ENCODE peak calls at places on chromosomes 13 and 19, in five cellular contexts. One of them, this sample, is unnamed.

GRCh38 chr19:9981406-9982260 is 28.7 kb downstream of the COL5A3 start:
- DNase-seq in psoas muscle: no peak
- DNase-seq in B cell: no peak
- DNase-seq in GM23338: no peak
- DNase-seq in bronchial epithelial cell: no peak
- DNase-seq in this sample: no peak

GRCh38 chr13:101911752-101912151 is 459.3 kb downstream of the ITGBL1 start:
- DNase-seq in psoas muscle: no peak
- DNase-seq in B cell: no peak
- DNase-seq in GM23338: no peak
- DNase-seq in bronchial epithelial cell: no peak
- DNase-seq in this sample: no peak

GRCh38 chr13:64767054-64767453 is 2463.1 kb downstream of the PCDH9 start:
- DNase-seq in psoas muscle: no peak
- DNase-seq in B cell: no peak
- DNase-seq in GM23338: no peak
- DNase-seq in bronchial epithelial cell: no peak
- DNase-seq in this sample: no peak

GRCh38 chr19:5903054-5903501 is 512 bp downstream of the NDUFA11 start:
- DNase-seq in psoas muscle: no peak
- DNase-seq in B cell: no peak
- DNase-seq in GM23338: peak; percentile 46
- DNase-seq in bronchial epithelial cell: no peak
- DNase-seq in this sample: no peak

GRCh38 chr13:79108914-79109643 is 297.0 kb downstream of the RBM26 start:
- DNase-seq in psoas muscle: no peak
- DNase-seq in B cell: no peak
- DNase-seq in GM23338: no peak
- DNase-seq in bronchial epithelial cell: no peak
- DNase-seq in this sample: no peak

GRCh38 chr13:102710261-102710679 is 15.4 kb upstream of the METTL21C start:
- DNase-seq in psoas muscle: peak; percentile 19
- DNase-seq in B cell: no peak
- DNase-seq in GM23338: no peak
- DNase-seq in bronchial epithelial cell: peak; percentile 73
- DNase-seq in this sample: no peak

GRCh38 chr19:58044391-58044790 is 10.6 kb downstream of the ZSCAN1 start:
- DNase-seq in psoas muscle: no peak
- DNase-seq in B cell: no peak
- DNase-seq in GM23338: no peak
- DNase-seq in bronchial epithelial cell: no peak
- DNase-seq in this sample: no peak

GRCh38 chr13:23470706-23471610 is 37.5 kb upstream of the SACS start:
- DNase-seq in psoas muscle: no peak
- DNase-seq in B cell: no peak
- DNase-seq in GM23338: no peak
- DNase-seq in bronchial epithelial cell: no peak
- DNase-seq in this sample: no peak

GRCh38 chr13:26837997-26838396 is 77.4 kb upstream of the GPR12 start:
- DNase-seq in psoas muscle: no peak
- DNase-seq in B cell: no peak
- DNase-seq in GM23338: no peak
- DNase-seq in bronchial epithelial cell: no peak
- DNase-seq in this sample: no peak

GRCh38 chr13:52749446-52749845 is 9.8 kb upstream of the CNMD start:
- DNase-seq in psoas muscle: no peak
- DNase-seq in B cell: no peak
- DNase-seq in GM23338: no peak
- DNase-seq in bronchial epithelial cell: no peak
- DNase-seq in this sample: no peak

GRCh38 chr13:29908411-29908810 is 58.0 kb upstream of the UBL3 start:
- DNase-seq in psoas muscle: peak; percentile 49
- DNase-seq in B cell: no peak
- DNase-seq in GM23338: no peak
- DNase-seq in bronchial epithelial cell: peak; percentile 27
- DNase-seq in this sample: peak; percentile 66

GRCh38 chr13:18991054-18991453 is 190.6 kb downstream of the TUBA3C start:
- DNase-seq in psoas muscle: no peak
- DNase-seq in B cell: no peak
- DNase-seq in GM23338: no peak
- DNase-seq in bronchial epithelial cell: peak; percentile 13
- DNase-seq in this sample: no peak

GRCh38 chr13:40589285-40590109 is 76.9 kb downstream of the FOXO1 start:
- DNase-seq in psoas muscle: peak; percentile 42
- DNase-seq in B cell: peak; percentile 78
- DNase-seq in GM23338: no peak
- DNase-seq in bronchial epithelial cell: peak; percentile 90
- DNase-seq in this sample: no peak

GRCh38 chr13:26253787-26254582 is at the start of gene CDK8:
- DNase-seq in psoas muscle: peak; percentile 94
- DNase-seq in B cell: peak; percentile 88
- DNase-seq in GM23338: peak; percentile 90
- DNase-seq in bronchial epithelial cell: peak; percentile 72
- DNase-seq in this sample: peak; percentile 92

GRCh38 chr19:3054972-3055740 is 7.1 kb downstream of the TLE5 start:
- DNase-seq in psoas muscle: no peak
- DNase-seq in B cell: no peak
- DNase-seq in GM23338: no peak
- DNase-seq in bronchial epithelial cell: peak; percentile 82
- DNase-seq in this sample: no peak

GRCh38 chr19:33064117-33064777 is 441 bp downstream of the RHPN2 start:
- DNase-seq in psoas muscle: peak; percentile 19
- DNase-seq in B cell: no peak
- DNase-seq in GM23338: peak; percentile 79
- DNase-seq in bronchial epithelial cell: no peak
- DNase-seq in this sample: no peak

GRCh38 chr13:20197361-20197834 is 4.7 kb upstream of the GJB2 start:
- DNase-seq in psoas muscle: no peak
- DNase-seq in B cell: no peak
- DNase-seq in GM23338: peak; percentile 53
- DNase-seq in bronchial epithelial cell: peak; percentile 59
- DNase-seq in this sample: no peak

GRCh38 chr13:49439609-49440008 is 4.3 kb downstream of the CAB39L start:
- DNase-seq in psoas muscle: no peak
- DNase-seq in B cell: no peak
- DNase-seq in GM23338: no peak
- DNase-seq in bronchial epithelial cell: no peak
- DNase-seq in this sample: no peak

GRCh38 chr13:49435992-49436391 is 7.9 kb downstream of the CAB39L start:
- DNase-seq in psoas muscle: no peak
- DNase-seq in B cell: no peak
- DNase-seq in GM23338: no peak
- DNase-seq in bronchial epithelial cell: no peak
- DNase-seq in this sample: no peak

GRCh38 chr13:49437705-49438104 is 6.2 kb downstream of the CAB39L start:
- DNase-seq in psoas muscle: no peak
- DNase-seq in B cell: no peak
- DNase-seq in GM23338: no peak
- DNase-seq in bronchial epithelial cell: no peak
- DNase-seq in this sample: no peak

GRCh38 chr13:49441312-49441711 is 2.6 kb downstream of the CAB39L start:
- DNase-seq in psoas muscle: no peak
- DNase-seq in B cell: no peak
- DNase-seq in GM23338: no peak
- DNase-seq in bronchial epithelial cell: no peak
- DNase-seq in this sample: no peak

GRCh38 chr13:49436890-49437289 is 7.0 kb downstream of the CAB39L start:
- DNase-seq in psoas muscle: peak; percentile 54
- DNase-seq in B cell: no peak
- DNase-seq in GM23338: no peak
- DNase-seq in bronchial epithelial cell: peak; percentile 33
- DNase-seq in this sample: no peak
- TF ChIP-seq CTCF in psoas muscle: no peak
- TF ChIP-seq CTCF in B cell: no peak
- TF ChIP-seq CTCF in GM23338: no peak
- TF ChIP-seq CTCF in bronchial epithelial cell: no peak
- TF ChIP-seq CTCF in this sample: peak; percentile 57

GRCh38 chr19:40191836-40192646 is 815 bp downstream of the MAP3K10 start:
- DNase-seq in psoas muscle: peak; percentile 35
- DNase-seq in B cell: no peak
- DNase-seq in GM23338: peak; percentile 85
- DNase-seq in bronchial epithelial cell: no peak
- DNase-seq in this sample: no peak
- TF ChIP-seq CTCF in psoas muscle: no peak
- TF ChIP-seq CTCF in B cell: no peak
- TF ChIP-seq CTCF in GM23338: no peak
- TF ChIP-seq CTCF in bronchial epithelial cell: no peak
- TF ChIP-seq CTCF in this sample: no peak

GRCh38 chr13:112341976-112342735 is 34.0 kb upstream of the SPACA7 start:
- DNase-seq in psoas muscle: no peak
- DNase-seq in B cell: no peak
- DNase-seq in GM23338: no peak
- DNase-seq in bronchial epithelial cell: no peak
- DNase-seq in this sample: no peak
- TF ChIP-seq CTCF in psoas muscle: no peak
- TF ChIP-seq CTCF in B cell: no peak
- TF ChIP-seq CTCF in GM23338: no peak
- TF ChIP-seq CTCF in bronchial epithelial cell: no peak
- TF ChIP-seq CTCF in this sample: no peak

DNA sequence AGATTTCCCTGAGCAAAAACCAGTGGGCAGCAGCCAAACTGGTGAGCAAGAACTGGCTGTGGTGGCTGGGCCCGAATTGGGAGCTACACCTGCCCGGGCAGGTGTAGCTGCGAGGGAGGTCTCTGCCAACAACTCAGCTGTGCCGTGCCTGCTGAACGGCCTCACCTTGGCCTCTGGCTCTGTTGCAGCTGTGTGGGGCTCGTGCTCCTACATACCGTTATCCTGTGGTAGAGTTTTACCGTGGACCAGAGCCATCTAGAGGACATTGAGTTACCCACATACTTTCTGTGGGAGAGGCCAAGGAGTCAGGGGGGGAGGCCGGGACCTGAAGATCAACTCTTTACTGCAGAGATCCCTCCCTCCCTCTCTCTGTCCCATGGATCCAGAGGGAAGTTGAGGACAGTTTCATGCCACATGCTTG is 113.2 kb downstream of the TM9SF2 start:
- DNase-seq in psoas muscle: no peak
- DNase-seq in B cell: peak; percentile 57
- DNase-seq in GM23338: peak; percentile 66
- DNase-seq in bronchial epithelial cell: peak; percentile 89
- DNase-seq in this sample: no peak
- TF ChIP-seq CTCF in psoas muscle: no peak
- TF ChIP-seq CTCF in B cell: peak; percentile 19
- TF ChIP-seq CTCF in GM23338: peak; percentile 36
- TF ChIP-seq CTCF in bronchial epithelial cell: peak; percentile 36
- TF ChIP-seq CTCF in this sample: peak; percentile 42

GRCh38 chr13:67736646-67737420 is 506.7 kb upstream of the PCDH9 start:
- DNase-seq in psoas muscle: no peak
- DNase-seq in B cell: no peak
- DNase-seq in GM23338: peak; percentile 77
- DNase-seq in bronchial epithelial cell: no peak
- DNase-seq in this sample: no peak
- TF ChIP-seq CTCF in psoas muscle: no peak
- TF ChIP-seq CTCF in B cell: no peak
- TF ChIP-seq CTCF in GM23338: peak; percentile 83
- TF ChIP-seq CTCF in bronchial epithelial cell: no peak
- TF ChIP-seq CTCF in this sample: peak; percentile 71

DNA sequence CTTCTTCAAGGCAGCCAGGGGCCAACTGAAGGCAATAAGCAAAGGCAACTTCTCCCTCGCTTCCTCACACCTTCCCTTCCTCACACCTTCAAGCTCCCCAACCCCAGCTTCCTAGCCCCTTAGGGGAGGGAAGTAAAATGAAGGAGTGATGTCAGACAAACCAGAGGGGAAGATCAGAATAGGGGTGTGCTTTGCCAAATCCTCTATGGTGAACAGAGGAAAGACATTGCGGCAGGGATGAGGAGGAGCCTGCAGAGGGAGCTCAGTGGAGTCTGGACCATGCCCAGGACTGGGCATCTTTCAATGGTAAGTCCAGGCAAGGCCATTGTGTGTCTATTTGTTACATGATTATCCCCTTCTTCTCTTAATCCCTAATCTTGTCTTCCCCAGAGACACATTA is 164.0 kb downstream of the TSHZ3 start:
- DNase-seq in psoas muscle: no peak
- DNase-seq in B cell: no peak
- DNase-seq in GM23338: peak; percentile 8
- DNase-seq in bronchial epithelial cell: no peak
- DNase-seq in this sample: peak; percentile 48
- TF ChIP-seq CTCF in psoas muscle: no peak
- TF ChIP-seq CTCF in B cell: no peak
- TF ChIP-seq CTCF in GM23338: no peak
- TF ChIP-seq CTCF in bronchial epithelial cell: peak; percentile 4
- TF ChIP-seq CTCF in this sample: no peak

GRCh38 chr19:42254083-42254849 is 662 bp downstream of the ERF start:
- DNase-seq in psoas muscle: peak; percentile 72
- DNase-seq in B cell: peak; percentile 85
- DNase-seq in GM23338: peak; percentile 93
- DNase-seq in bronchial epithelial cell: no peak
- DNase-seq in this sample: no peak
- TF ChIP-seq CTCF in psoas muscle: no peak
- TF ChIP-seq CTCF in B cell: no peak
- TF ChIP-seq CTCF in GM23338: no peak
- TF ChIP-seq CTCF in bronchial epithelial cell: no peak
- TF ChIP-seq CTCF in this sample: no peak

GRCh38 chr13:100209857-100210580 is 121.1 kb downstream of the PCCA start:
- DNase-seq in psoas muscle: no peak
- DNase-seq in B cell: no peak
- DNase-seq in GM23338: no peak
- DNase-seq in bronchial epithelial cell: peak; percentile 84
- DNase-seq in this sample: no peak
- TF ChIP-seq CTCF in psoas muscle: no peak
- TF ChIP-seq CTCF in B cell: no peak
- TF ChIP-seq CTCF in GM23338: no peak
- TF ChIP-seq CTCF in bronchial epithelial cell: no peak
- TF ChIP-seq CTCF in this sample: no peak

GRCh38 chr19:16969127-16969526 is 57.5 kb downstream of the CPAMD8 start:
- DNase-seq in psoas muscle: no peak
- DNase-seq in B cell: no peak
- DNase-seq in GM23338: peak; percentile 28
- DNase-seq in bronchial epithelial cell: peak; percentile 55
- DNase-seq in this sample: no peak
- TF ChIP-seq CTCF in psoas muscle: no peak
- TF ChIP-seq CTCF in B cell: no peak
- TF ChIP-seq CTCF in GM23338: peak; percentile 24
- TF ChIP-seq CTCF in bronchial epithelial cell: peak; percentile 59
- TF ChIP-seq CTCF in this sample: no peak

This sample was measured in osteocyte.